ENCODE peak calls at places on chromosomes 13 and 19, in six cellular contexts. One of them, this sample, is unnamed.

GRCh38 chr19:53037101-53038097 is 7.1 kb upstream of the ERVV-2 start:
- DNase-seq in IMR-90: peak
- DNase-seq in mesenchymal stem cell: no peak
- DNase-seq in H1: peak
- DNase-seq in H9: peak
- DNase-seq in trophoblast cell: peak
- DNase-seq in this sample: no peak

GRCh38 chr13:20823071-20823470 is 49.3 kb upstream of the EEF1AKMT1 start:
- DNase-seq in IMR-90: peak
- DNase-seq in mesenchymal stem cell: no peak
- DNase-seq in H1: no peak
- DNase-seq in H9: no peak
- DNase-seq in trophoblast cell: peak
- DNase-seq in this sample: no peak

GRCh38 chr19:18208098-18208951 is 4.5 kb upstream of the RAB3A start:
- DNase-seq in IMR-90: peak
- DNase-seq in mesenchymal stem cell: peak
- DNase-seq in H1: peak
- DNase-seq in H9: peak
- DNase-seq in trophoblast cell: peak
- DNase-seq in this sample: no peak

GRCh38 chr13:44293354-44293753 is 80.3 kb upstream of the SERP2 start:
- DNase-seq in IMR-90: no peak
- DNase-seq in mesenchymal stem cell: no peak
- DNase-seq in H1: no peak
- DNase-seq in H9: no peak
- DNase-seq in trophoblast cell: peak
- DNase-seq in this sample: no peak

GRCh38 chr13:48930933-48931332 is 44.8 kb upstream of the FNDC3A start:
- DNase-seq in IMR-90: no peak
- DNase-seq in mesenchymal stem cell: no peak
- DNase-seq in H1: no peak
- DNase-seq in H9: no peak
- DNase-seq in trophoblast cell: no peak
- DNase-seq in this sample: no peak

GRCh38 chr19:21022996-21023395 is 2.5 kb downstream of the ZNF430 start:
- DNase-seq in IMR-90: peak
- DNase-seq in mesenchymal stem cell: peak
- DNase-seq in H1: no peak
- DNase-seq in H9: no peak
- DNase-seq in trophoblast cell: no peak
- DNase-seq in this sample: no peak

GRCh38 chr13:80473695-80474094 is 132.8 kb upstream of the SPRY2 start:
- DNase-seq in IMR-90: peak
- DNase-seq in mesenchymal stem cell: peak
- DNase-seq in H1: no peak
- DNase-seq in H9: no peak
- DNase-seq in trophoblast cell: no peak
- DNase-seq in this sample: no peak

GRCh38 chr13:48493076-48493765 is 39.7 kb downstream of the RCBTB2 start:
- DNase-seq in IMR-90: no peak
- DNase-seq in mesenchymal stem cell: peak
- DNase-seq in H1: no peak
- DNase-seq in H9: no peak
- DNase-seq in trophoblast cell: no peak
- DNase-seq in this sample: no peak

GRCh38 chr13:73411067-73411809 is 352.4 kb downstream of the KLF5 start:
- DNase-seq in IMR-90: peak
- DNase-seq in mesenchymal stem cell: no peak
- DNase-seq in H1: no peak
- DNase-seq in H9: no peak
- DNase-seq in trophoblast cell: no peak
- DNase-seq in this sample: no peak

GRCh38 chr13:98144501-98145350 is 1.8 kb downstream of the FARP1 start:
- DNase-seq in IMR-90: peak
- DNase-seq in mesenchymal stem cell: peak
- DNase-seq in H1: no peak
- DNase-seq in H9: peak
- DNase-seq in trophoblast cell: no peak
- DNase-seq in this sample: peak

GRCh38 chr19:33472696-33473624 is 48.6 kb downstream of the PEPD start:
- DNase-seq in IMR-90: peak
- DNase-seq in mesenchymal stem cell: peak
- DNase-seq in H1: no peak
- DNase-seq in H9: no peak
- DNase-seq in trophoblast cell: peak
- DNase-seq in this sample: no peak

GRCh38 chr19:6440905-6441304 is 7.3 kb upstream of the SLC25A41 start:
- DNase-seq in IMR-90: no peak
- DNase-seq in mesenchymal stem cell: no peak
- DNase-seq in H1: no peak
- DNase-seq in H9: no peak
- DNase-seq in trophoblast cell: no peak
- DNase-seq in this sample: no peak

GRCh38 chr13:33150146-33150545 is 133.9 kb downstream of the KL start:
- DNase-seq in IMR-90: peak
- DNase-seq in mesenchymal stem cell: peak
- DNase-seq in H1: no peak
- DNase-seq in H9: no peak
- DNase-seq in trophoblast cell: no peak
- DNase-seq in this sample: no peak

GRCh38 chr13:44879452-44880058 is 109.7 kb downstream of the NUFIP1 start:
- DNase-seq in IMR-90: peak
- DNase-seq in mesenchymal stem cell: peak
- DNase-seq in H1: no peak
- DNase-seq in H9: no peak
- DNase-seq in trophoblast cell: peak
- DNase-seq in this sample: no peak

GRCh38 chr13:90518398-90518797 is 829.1 kb upstream of the MIR17HG start:
- DNase-seq in IMR-90: no peak
- DNase-seq in mesenchymal stem cell: no peak
- DNase-seq in H1: no peak
- DNase-seq in H9: no peak
- DNase-seq in trophoblast cell: no peak
- DNase-seq in this sample: no peak

GRCh38 chr13:109336730-109337129 is 449.7 kb downstream of the IRS2 start:
- DNase-seq in IMR-90: peak
- DNase-seq in mesenchymal stem cell: peak
- DNase-seq in H1: no peak
- DNase-seq in H9: no peak
- DNase-seq in trophoblast cell: peak
- DNase-seq in this sample: no peak

GRCh38 chr13:50208826-50209335 is 193.6 kb downstream of the KCNRG start:
- DNase-seq in IMR-90: peak
- DNase-seq in mesenchymal stem cell: peak
- DNase-seq in H1: peak
- DNase-seq in H9: peak
- DNase-seq in trophoblast cell: no peak
- DNase-seq in this sample: no peak

GRCh38 chr13:104635879-104636278 is 1569.7 kb upstream of the SLC10A2 start:
- DNase-seq in IMR-90: no peak
- DNase-seq in mesenchymal stem cell: no peak
- DNase-seq in H1: no peak
- DNase-seq in H9: no peak
- DNase-seq in trophoblast cell: no peak
- DNase-seq in this sample: no peak

GRCh38 chr19:32876236-32876918 is 6.8 kb upstream of the SLC7A9 start:
- DNase-seq in IMR-90: no peak
- DNase-seq in mesenchymal stem cell: no peak
- DNase-seq in H1: peak
- DNase-seq in H9: no peak
- DNase-seq in trophoblast cell: no peak
- DNase-seq in this sample: no peak

GRCh38 chr13:32496574-32497160 is 41.9 kb downstream of the N4BP2L2 start:
- DNase-seq in IMR-90: no peak
- DNase-seq in mesenchymal stem cell: no peak
- DNase-seq in H1: no peak
- DNase-seq in H9: no peak
- DNase-seq in trophoblast cell: peak
- DNase-seq in this sample: no peak

GRCh38 chr19:49327878-49328544 is 3.0 kb upstream of the SLC6A16 start:
- DNase-seq in IMR-90: peak
- DNase-seq in mesenchymal stem cell: peak
- DNase-seq in H1: no peak
- DNase-seq in H9: peak
- DNase-seq in trophoblast cell: peak
- DNase-seq in this sample: no peak

GRCh38 chr13:114203536-114203935 is 24.5 kb downstream of the CFAP97D2 start:
- DNase-seq in IMR-90: no peak
- DNase-seq in mesenchymal stem cell: no peak
- DNase-seq in H1: no peak
- DNase-seq in H9: no peak
- DNase-seq in trophoblast cell: no peak
- DNase-seq in this sample: no peak

GRCh38 chr19:589693-590395 is at the start of gene HCN2:
- DNase-seq in IMR-90: no peak
- DNase-seq in mesenchymal stem cell: no peak
- DNase-seq in H1: no peak
- DNase-seq in H9: no peak
- DNase-seq in trophoblast cell: no peak
- DNase-seq in this sample: no peak

GRCh38 chr13:29935309-29935981 is 85.0 kb upstream of the UBL3 start:
- DNase-seq in IMR-90: no peak
- DNase-seq in mesenchymal stem cell: no peak
- DNase-seq in H1: no peak
- DNase-seq in H9: no peak
- DNase-seq in trophoblast cell: no peak
- DNase-seq in this sample: no peak

GRCh38 chr19:29665826-29666633 is 769 bp downstream of the PLEKHF1 start:
- DNase-seq in IMR-90: peak
- DNase-seq in mesenchymal stem cell: peak
- DNase-seq in H1: peak
- DNase-seq in H9: peak
- DNase-seq in trophoblast cell: peak
- DNase-seq in this sample: peak

GRCh38 chr13:44440046-44440608 is 66.5 kb downstream of the SERP2 start:
- DNase-seq in IMR-90: no peak
- DNase-seq in mesenchymal stem cell: peak
- DNase-seq in H1: no peak
- DNase-seq in H9: no peak
- DNase-seq in trophoblast cell: no peak
- DNase-seq in this sample: no peak

DNA sequence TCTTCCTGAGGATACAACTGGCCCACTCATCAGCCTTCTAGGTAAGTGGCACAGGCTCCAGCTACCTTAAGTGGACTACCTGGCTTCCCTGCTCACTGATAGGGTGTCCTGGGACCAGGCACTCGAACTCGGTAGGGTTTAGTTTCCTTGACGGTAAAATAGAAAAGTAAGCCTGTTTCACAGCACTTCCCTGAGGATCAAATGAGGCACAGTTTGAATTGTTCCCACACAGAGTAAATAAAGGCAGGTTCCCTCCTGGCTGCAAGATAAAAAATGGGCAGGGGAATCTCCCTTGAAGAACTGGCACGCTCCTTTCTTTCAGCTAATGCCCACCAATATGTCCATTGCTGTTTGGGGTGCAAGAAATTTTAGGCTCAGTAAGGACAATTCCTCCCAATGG is 1.1 kb upstream of the FAM124A start:
- DNase-seq in IMR-90: no peak
- DNase-seq in mesenchymal stem cell: no peak
- DNase-seq in H1: peak
- DNase-seq in H9: no peak
- DNase-seq in trophoblast cell: no peak
- DNase-seq in this sample: no peak
- H3K14ac ChIP-seq in IMR-90: no peak
- H3K14ac ChIP-seq in mesenchymal stem cell: no peak
- H3K14ac ChIP-seq in H1: no peak
- H3K14ac ChIP-seq in H9: no peak
- H3K14ac ChIP-seq in trophoblast cell: no peak
- H3K14ac ChIP-seq in this sample: no peak

GRCh38 chr19:2653717-2654584 is 48.5 kb downstream of the GNG7 start:
- DNase-seq in IMR-90: no peak
- DNase-seq in mesenchymal stem cell: no peak
- DNase-seq in H1: peak
- DNase-seq in H9: peak
- DNase-seq in trophoblast cell: no peak
- DNase-seq in this sample: no peak

GRCh38 chr19:2648528-2648937 is 54.0 kb downstream of the GNG7 start:
- DNase-seq in IMR-90: peak
- DNase-seq in mesenchymal stem cell: peak
- DNase-seq in H1: peak
- DNase-seq in H9: peak
- DNase-seq in trophoblast cell: peak
- DNase-seq in this sample: peak

GRCh38 chr19:2648099-2648498 is 54.4 kb downstream of the GNG7 start:
- DNase-seq in IMR-90: no peak
- DNase-seq in mesenchymal stem cell: no peak
- DNase-seq in H1: no peak
- DNase-seq in H9: no peak
- DNase-seq in trophoblast cell: no peak
- DNase-seq in this sample: no peak

GRCh38 chr19:2652504-2653099 is 49.9 kb downstream of the GNG7 start:
- DNase-seq in IMR-90: no peak
- DNase-seq in mesenchymal stem cell: no peak
- DNase-seq in H1: no peak
- DNase-seq in H9: no peak
- DNase-seq in trophoblast cell: no peak
- DNase-seq in this sample: no peak

GRCh38 chr19:2650515-2650914 is 52.0 kb downstream of the GNG7 start:
- DNase-seq in IMR-90: no peak
- DNase-seq in mesenchymal stem cell: no peak
- DNase-seq in H1: no peak
- DNase-seq in H9: no peak
- DNase-seq in trophoblast cell: no peak
- DNase-seq in this sample: no peak
- H3K14ac ChIP-seq in IMR-90: no peak
- H3K14ac ChIP-seq in mesenchymal stem cell: no peak
- H3K14ac ChIP-seq in H1: no peak
- H3K14ac ChIP-seq in H9: no peak
- H3K14ac ChIP-seq in trophoblast cell: no peak
- H3K14ac ChIP-seq in this sample: peak

DNA sequence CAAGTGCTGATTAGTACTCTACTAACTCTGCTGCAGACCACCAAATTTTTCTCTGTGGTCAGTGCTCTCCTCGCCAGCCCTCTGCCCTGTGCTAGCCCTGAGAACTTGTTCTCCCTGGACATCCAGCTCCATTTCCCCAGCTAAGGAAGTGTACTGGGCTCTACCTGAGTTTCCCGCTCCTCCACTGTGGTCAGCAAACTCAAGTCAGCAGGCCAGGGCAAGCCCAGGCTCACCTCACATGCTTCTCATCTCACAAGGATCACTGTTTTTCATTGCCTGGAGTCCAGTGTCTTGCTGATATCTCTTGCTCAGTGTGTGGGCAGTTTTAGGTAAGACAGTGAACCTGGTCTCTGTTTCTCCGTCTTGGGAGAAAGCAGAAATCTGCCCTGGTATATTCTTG is 201.4 kb downstream of the FOXO1 start:
- DNase-seq in IMR-90: no peak
- DNase-seq in mesenchymal stem cell: no peak
- DNase-seq in H1: no peak
- DNase-seq in H9: no peak
- DNase-seq in trophoblast cell: no peak
- DNase-seq in this sample: no peak
- H3K14ac ChIP-seq in IMR-90: no peak
- H3K14ac ChIP-seq in mesenchymal stem cell: no peak
- H3K14ac ChIP-seq in H1: no peak
- H3K14ac ChIP-seq in H9: no peak
- H3K14ac ChIP-seq in trophoblast cell: peak
- H3K14ac ChIP-seq in this sample: no peak

GRCh38 chr13:47117268-47117667 is 220.4 kb upstream of the HTR2A start:
- DNase-seq in IMR-90: peak
- DNase-seq in mesenchymal stem cell: peak
- DNase-seq in H1: no peak
- DNase-seq in H9: no peak
- DNase-seq in trophoblast cell: no peak
- DNase-seq in this sample: no peak
- H3K14ac ChIP-seq in IMR-90: no peak
- H3K14ac ChIP-seq in mesenchymal stem cell: no peak
- H3K14ac ChIP-seq in H1: no peak
- H3K14ac ChIP-seq in H9: no peak
- H3K14ac ChIP-seq in trophoblast cell: no peak
- H3K14ac ChIP-seq in this sample: no peak

This sample was measured in neuronal stem cell.